ENCODE peak calls at places on chromosomes 13 and 19, in six cellular contexts. X is H1, H is HepG2, J is GM12891, S is GM12878, M is K562. G is an unnamed sample.

GRCh38 chr13:66224644-66225043 is 1005.5 kb downstream of the PCDH9 start:
- DNase-seq in X (no peak), H (no peak), J (no peak), S (no peak), M (no peak), G (no peak)

GRCh38 chr19:33604651-33605050 is 17.1 kb upstream of the CHST8 start:
- DNase-seq in X (no peak), H (no peak), J (no peak), S (no peak), M (no peak), G (no peak)

GRCh38 chr13:91719033-91719432 is 320.6 kb downstream of the GPC5 start:
- DNase-seq in X (no peak), H (no peak), J (no peak), S (no peak), M (no peak), G (no peak)

GRCh38 chr19:46878613-46879375 is 18.0 kb downstream of the ARHGAP35 start:
- DNase-seq in X (no peak), H (no peak), J (no peak), S (no peak), M (no peak), G (no peak)

GRCh38 chr19:13817615-13818371 is 22.6 kb downstream of the ZSWIM4 start:
- DNase-seq in X (peak), H (no peak), J (no peak), S (no peak), M (peak), G (no peak)

GRCh38 chr13:42474954-42475353 is 99.0 kb upstream of the TNFSF11 start:
- DNase-seq in X (no peak), H (no peak), J (no peak), S (no peak), M (no peak), G (no peak)

GRCh38 chr19:16454519-16454918 is 17.3 kb downstream of the EPS15L1 start:
- DNase-seq in X (no peak), H (no peak), J (no peak), S (no peak), M (no peak), G (no peak)

GRCh38 chr13:26025196-26025595 is 26.6 kb downstream of the SHISA2 start:
- DNase-seq in X (peak), H (no peak), J (no peak), S (no peak), M (no peak), G (no peak)

GRCh38 chr13:113489171-113489548 is 1.4 kb downstream of the DCUN1D2 start:
- DNase-seq in X (no peak), H (peak), J (no peak), S (no peak), M (no peak), G (no peak)

GRCh38 chr13:98103942-98104880 is 38.7 kb upstream of the FARP1 start:
- DNase-seq in X (no peak), H (peak), J (no peak), S (no peak), M (peak), G (no peak)

GRCh38 chr13:31394491-31394890 is 194.7 kb downstream of the B3GLCT start:
- DNase-seq in X (no peak), H (no peak), J (no peak), S (no peak), M (no peak), G (no peak)

GRCh38 chr19:13153627-13154240 is 3.5 kb downstream of the IER2 start:
- DNase-seq in X (no peak), H (no peak), J (no peak), S (no peak), M (peak), G (no peak)

GRCh38 chr13:29508874-29509249 is 86.6 kb downstream of the SLC7A1 start:
- DNase-seq in X (no peak), H (no peak), J (no peak), S (no peak), M (no peak), G (no peak)

GRCh38 chr13:22262328-22262920 is 591.6 kb downstream of the FGF9 start:
- DNase-seq in X (no peak), H (no peak), J (no peak), S (no peak), M (no peak), G (no peak)

GRCh38 chr13:56713656-56714055 is 427.1 kb upstream of the PRR20A start:
- DNase-seq in X (no peak), H (no peak), J (no peak), S (no peak), M (no peak), G (no peak)

GRCh38 chr19:16222806-16223205 is 25.1 kb downstream of the AP1M1 start:
- DNase-seq in X (no peak), H (no peak), J (no peak), S (no peak), M (no peak), G (no peak)

GRCh38 chr19:35247526-35248309 is 1.1 kb upstream of the LSR start:
- DNase-seq in X (peak), H (peak), J (peak), S (peak), M (peak), G (peak)

GRCh38 chr13:101838305-101838835 is 385.9 kb downstream of the ITGBL1 start:
- DNase-seq in X (no peak), H (no peak), J (no peak), S (no peak), M (no peak), G (no peak)

GRCh38 chr19:32558607-32559228 is 22.3 kb upstream of the PDCD5 start:
- DNase-seq in X (peak), H (no peak), J (no peak), S (no peak), M (no peak), G (no peak)

GRCh38 chr19:584240-585001 is 5.3 kb upstream of the HCN2 start:
- DNase-seq in X (peak), H (no peak), J (peak), S (no peak), M (peak), G (peak)

GRCh38 chr13:97223711-97224461 is 1.8 kb downstream of the MBNL2 start:
- DNase-seq in X (peak), H (peak), J (no peak), S (no peak), M (peak), G (no peak)

GRCh38 chr19:54137913-54138776 is 583 bp downstream of the CNOT3 start:
- DNase-seq in X (peak), H (no peak), J (peak), S (no peak), M (peak), G (peak)

GRCh38 chr13:99308481-99309087 is 1.4 kb upstream of the GPR183 start:
- DNase-seq in X (no peak), H (no peak), J (no peak), S (no peak), M (no peak), G (no peak)

GRCh38 chr13:105552078-105552477 is 983.4 kb downstream of the EFNB2 start:
- DNase-seq in X (no peak), H (no peak), J (no peak), S (no peak), M (no peak), G (no peak)

GRCh38 chr13:100176781-100177389 is 88.0 kb downstream of the PCCA start:
- DNase-seq in X (no peak), H (no peak), J (no peak), S (no peak), M (no peak), G (no peak)

GRCh38 chr13:29802621-29803020 is 47.8 kb downstream of the UBL3 start:
- DNase-seq in X (no peak), H (no peak), J (no peak), S (no peak), M (no peak), G (no peak)

GRCh38 chr13:80157261-80157942 is 183.5 kb downstream of the SPRY2 start:
- DNase-seq in X (no peak), H (no peak), J (no peak), S (no peak), M (no peak), G (no peak)

GRCh38 chr13:63481334-63481733 is 2065.7 kb upstream of the PCDH20 start:
- DNase-seq in X (no peak), H (no peak), J (no peak), S (no peak), M (no peak), G (no peak)

GRCh38 chr19:55297267-55297666 is 13.5 kb downstream of the BRSK1 start:
- DNase-seq in X (no peak), H (no peak), J (no peak), S (no peak), M (no peak), G (no peak)

GRCh38 chr13:64446372-64446771 is 2783.8 kb downstream of the PCDH9 start:
- DNase-seq in X (no peak), H (no peak), J (no peak), S (no peak), M (no peak), G (no peak)

GRCh38 chr19:55347442-55348009 is 7.0 kb downstream of the COX6B2 start:
- DNase-seq in X (no peak), H (no peak), J (no peak), S (no peak), M (no peak), G (no peak)

GRCh38 chr13:21071015-21071414 is 9.6 kb upstream of the LATS2 start:
- DNase-seq in X (no peak), H (no peak), J (no peak), S (no peak), M (no peak), G (no peak)

GRCh38 chr13:83024955-83025594 is 857.2 kb downstream of the SLITRK1 start:
- DNase-seq in X (no peak), H (no peak), J (no peak), S (no peak), M (no peak), G (no peak)

GRCh38 chr13:44796597-44797517 is 192.4 kb downstream of the NUFIP1 start:
- DNase-seq in X (no peak), H (no peak), J (no peak), S (no peak), M (no peak), G (no peak)
- TF ChIP-seq TAF1 in X (no peak), H (no peak), J (no peak), S (no peak), M (no peak), G (no peak)

DNA sequence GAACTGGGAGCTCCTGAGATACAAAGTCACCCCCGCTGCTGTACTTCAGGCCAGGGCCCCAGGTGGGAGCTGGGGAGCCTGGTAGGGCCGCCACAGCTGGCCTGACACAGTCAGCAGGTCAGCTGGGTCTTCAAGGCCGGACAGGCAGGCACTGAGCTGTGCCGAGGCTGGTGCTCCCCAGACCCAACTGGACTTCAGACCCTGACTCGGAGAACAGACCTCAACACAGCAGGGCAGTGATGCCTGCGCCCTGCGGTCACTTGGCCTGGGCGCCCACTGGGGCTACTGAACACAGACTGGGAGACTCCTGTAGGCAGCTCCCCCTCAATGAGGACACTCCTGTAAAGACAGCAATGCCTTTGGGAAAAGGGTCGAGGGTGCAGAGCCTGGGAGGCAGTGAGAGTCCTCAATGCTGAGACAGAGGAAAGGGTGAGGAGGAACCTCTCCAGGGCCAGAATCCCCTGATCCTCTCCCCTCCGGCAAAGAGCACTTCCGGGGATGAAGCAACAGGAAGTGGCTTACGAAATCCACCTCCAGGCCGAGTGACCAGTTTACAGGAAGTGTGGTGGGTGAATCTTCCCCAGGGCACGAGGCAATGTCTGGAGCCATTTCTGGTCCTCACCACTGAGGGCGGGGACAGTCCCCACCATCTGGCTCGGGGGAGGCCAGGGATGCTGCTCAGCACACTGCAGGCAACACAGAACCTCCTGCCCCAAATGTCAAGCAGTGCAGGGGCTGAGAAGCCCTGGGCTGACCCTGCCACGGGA is 40.8 kb upstream of the ISYNA1 start:
- DNase-seq in X (no peak), H (peak), J (peak), S (peak), M (no peak), G (peak)
- TF ChIP-seq POLR2A in X (no peak), H (peak), J (no peak), S (peak), M (no peak), G (peak)

DNA sequence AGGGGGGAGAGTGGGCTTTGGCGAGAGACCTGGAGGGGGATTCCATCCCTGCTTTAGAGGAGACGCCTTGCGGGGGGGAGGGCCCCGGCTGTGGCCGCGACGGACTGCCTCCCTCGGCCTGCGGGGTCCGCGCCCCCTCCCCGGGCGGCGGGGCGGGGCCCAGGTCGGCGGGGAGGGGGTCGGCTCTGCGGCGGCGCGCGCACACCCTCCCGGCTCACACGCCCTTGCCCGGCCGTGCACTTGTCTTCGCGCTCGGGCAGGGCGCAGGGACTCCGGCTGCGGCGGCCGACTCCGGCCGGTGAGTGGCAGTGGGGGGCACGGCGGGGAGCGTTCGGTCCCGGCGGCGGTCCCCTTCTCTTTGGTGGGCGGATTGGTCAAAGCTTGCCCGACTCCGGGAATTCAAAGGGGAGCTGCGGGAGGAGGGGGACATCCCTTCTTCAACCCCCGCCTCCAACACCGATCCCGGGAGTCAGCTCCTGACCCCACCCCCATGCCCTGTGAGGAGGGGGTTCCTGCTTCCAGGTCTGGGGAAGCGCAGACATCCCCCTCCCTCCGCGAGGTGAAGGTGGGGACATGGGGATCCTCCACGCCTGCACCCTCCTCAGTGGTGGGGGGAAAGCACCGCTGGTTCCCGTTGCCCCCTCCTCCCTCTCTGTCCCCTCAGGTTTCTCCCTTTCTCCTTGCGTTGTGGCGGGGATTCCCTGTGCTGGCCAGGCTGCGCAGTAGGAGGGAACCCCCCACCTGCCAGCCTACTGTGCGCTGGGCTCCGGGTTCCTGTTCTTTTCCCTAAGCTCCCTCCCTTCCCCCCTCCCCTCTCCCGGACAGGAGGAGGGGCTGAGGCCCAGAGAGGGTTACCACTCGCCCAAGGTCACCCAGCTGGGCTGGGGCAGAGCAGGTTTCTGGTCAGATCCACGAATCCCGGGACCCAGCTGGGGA is 14.6 kb upstream of the KCNN1 start:
- DNase-seq in X (peak), H (no peak), J (no peak), S (no peak), M (peak), G (no peak)
- TF ChIP-seq POLR2AphosphoS5 in X (no peak), H (no peak), J (no peak), S (no peak), M (no peak), G (no peak)

GRCh38 chr19:5306531-5306930 is 34.1 kb downstream of the PTPRS start:
- DNase-seq in X (no peak), H (no peak), J (no peak), S (no peak), M (no peak), G (no peak)
- TF ChIP-seq TAF1 in X (no peak), H (no peak), J (no peak), S (no peak), M (no peak), G (no peak)

DNA sequence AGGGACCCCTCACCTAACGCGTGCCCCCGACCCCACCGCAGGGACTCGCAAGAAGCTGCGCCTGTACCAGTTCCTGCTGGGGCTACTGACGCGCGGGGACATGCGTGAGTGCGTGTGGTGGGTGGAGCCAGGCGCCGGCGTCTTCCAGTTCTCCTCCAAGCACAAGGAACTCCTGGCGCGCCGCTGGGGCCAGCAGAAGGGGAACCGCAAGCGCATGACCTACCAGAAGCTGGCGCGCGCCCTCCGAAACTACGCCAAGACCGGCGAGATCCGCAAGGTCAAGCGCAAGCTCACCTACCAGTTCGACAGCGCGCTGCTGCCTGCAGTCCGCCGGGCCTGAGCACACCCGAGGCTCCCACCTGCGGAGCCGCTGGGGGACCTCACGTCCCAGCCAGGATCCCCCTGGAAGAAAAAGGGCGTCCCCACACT is 4.7 kb upstream of the MYBPC2 start:
- DNase-seq in X (peak), H (no peak), J (no peak), S (no peak), M (no peak), G (no peak)
- TF ChIP-seq POLR2A in X (no peak), H (no peak), J (no peak), S (peak), M (no peak), G (no peak)

GRCh38 chr13:51730927-51731326 is 73.0 kb downstream of the DHRS12 start:
- DNase-seq in X (no peak), H (no peak), J (no peak), S (no peak), M (no peak), G (no peak)

GRCh38 chr13:51731759-51732158 is 72.2 kb downstream of the DHRS12 start:
- DNase-seq in X (no peak), H (no peak), J (no peak), S (no peak), M (no peak), G (no peak)

GRCh38 chr13:51728275-51728673 is 75.7 kb downstream of the DHRS12 start:
- DNase-seq in X (no peak), H (no peak), J (no peak), S (no peak), M (no peak), G (no peak)

GRCh38 chr13:51728972-51729371 is 75.0 kb downstream of the DHRS12 start:
- DNase-seq in X (no peak), H (no peak), J (no peak), S (no peak), M (no peak), G (no peak)

GRCh38 chr13:51729853-51730553 is 74.0 kb downstream of the DHRS12 start:
- DNase-seq in X (no peak), H (peak), J (no peak), S (no peak), M (no peak), G (no peak)
- TF ChIP-seq POLR2AphosphoS5 in X (no peak), H (no peak), J (no peak), S (no peak), M (no peak), G (no peak)

DNA sequence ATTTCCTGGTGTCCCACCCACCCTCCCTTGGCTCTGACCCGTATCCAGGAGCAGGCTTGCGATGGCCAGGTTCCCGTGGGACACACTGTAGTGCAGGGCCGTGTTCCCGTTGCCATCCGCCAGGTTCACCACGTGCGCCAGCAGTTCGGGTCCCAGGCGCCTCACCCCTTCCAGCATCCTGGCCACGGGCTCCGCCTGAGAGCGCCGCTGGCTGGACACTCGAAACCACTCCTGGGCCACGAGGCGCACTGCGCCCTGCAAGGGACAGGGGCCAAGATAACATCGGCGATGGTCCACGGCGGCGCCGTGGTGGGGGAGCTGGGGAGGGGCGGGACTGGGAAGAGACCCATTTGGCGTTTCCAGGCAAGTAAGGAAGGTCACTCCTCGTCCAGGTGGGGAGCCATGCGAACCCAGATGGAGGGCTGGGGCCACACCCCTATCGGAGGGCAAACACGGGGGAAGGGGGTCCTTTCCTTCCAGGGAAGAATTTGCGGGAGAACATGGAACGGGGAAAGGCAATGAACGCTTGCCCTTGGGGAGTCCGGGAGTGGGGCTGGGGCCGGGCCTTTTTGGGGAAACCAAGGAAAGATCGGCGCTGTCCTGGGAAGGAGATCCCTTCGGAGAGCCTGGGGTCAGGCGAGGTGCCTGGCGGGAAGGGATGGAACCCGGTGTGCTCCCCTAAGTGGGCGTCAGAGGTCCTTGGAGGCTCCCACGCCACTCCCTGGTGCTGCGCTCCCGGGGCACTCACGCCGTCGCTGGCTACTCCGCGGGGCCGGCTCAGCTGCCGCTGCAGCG is 9.9 kb downstream of the KANK3 start:
- DNase-seq in X (peak), H (no peak), J (no peak), S (no peak), M (no peak), G (no peak)
- TF ChIP-seq TAF1 in X (no peak), H (no peak), J (no peak), S (no peak), M (no peak), G (no peak)